ENCODE peak calls at places on chromosomes 4 and X, in six cellular contexts. One of them, this sample, is unnamed.

GRCh38 chr4:184528713-184529112 is 54.4 kb upstream of the IRF2 start:
- DNase-seq in astrocyte: no peak
- DNase-seq in right atrium auricular region: no peak
- DNase-seq in AG09309: no peak
- DNase-seq in GM23338: no peak
- DNase-seq in cardiac muscle cell: no peak
- DNase-seq in this sample: no peak

GRCh38 chr4:187814737-187815465 is 180.7 kb upstream of the ZFP42 start:
- DNase-seq in astrocyte: peak
- DNase-seq in right atrium auricular region: no peak
- DNase-seq in AG09309: no peak
- DNase-seq in GM23338: no peak
- DNase-seq in cardiac muscle cell: no peak
- DNase-seq in this sample: peak

GRCh38 chrX:132184871-132185270 is 34.4 kb downstream of the RAP2C start:
- DNase-seq in astrocyte: no peak
- DNase-seq in right atrium auricular region: no peak
- DNase-seq in AG09309: no peak
- DNase-seq in GM23338: no peak
- DNase-seq in cardiac muscle cell: no peak
- DNase-seq in this sample: no peak

GRCh38 chrX:3393581-3394111 is 47.2 kb upstream of the MXRA5 start:
- DNase-seq in astrocyte: peak
- DNase-seq in right atrium auricular region: no peak
- DNase-seq in AG09309: peak
- DNase-seq in GM23338: no peak
- DNase-seq in cardiac muscle cell: no peak
- DNase-seq in this sample: peak

GRCh38 chr4:22162454-22162853 is 213.9 kb upstream of the KCNIP4 start:
- DNase-seq in astrocyte: no peak
- DNase-seq in right atrium auricular region: no peak
- DNase-seq in AG09309: no peak
- DNase-seq in GM23338: no peak
- DNase-seq in cardiac muscle cell: no peak
- DNase-seq in this sample: no peak

GRCh38 chr4:129138762-129139496 is 43.0 kb downstream of the C4orf33 start:
- DNase-seq in astrocyte: no peak
- DNase-seq in right atrium auricular region: no peak
- DNase-seq in AG09309: no peak
- DNase-seq in GM23338: no peak
- DNase-seq in cardiac muscle cell: no peak
- DNase-seq in this sample: no peak

GRCh38 chr4:1983053-1983845 is 25.5 kb downstream of the NELFA start:
- DNase-seq in astrocyte: no peak
- DNase-seq in right atrium auricular region: no peak
- DNase-seq in AG09309: no peak
- DNase-seq in GM23338: no peak
- DNase-seq in cardiac muscle cell: no peak
- DNase-seq in this sample: no peak

GRCh38 chrX:39886282-39886681 is 211.5 kb downstream of the BCOR start:
- DNase-seq in astrocyte: no peak
- DNase-seq in right atrium auricular region: no peak
- DNase-seq in AG09309: no peak
- DNase-seq in GM23338: no peak
- DNase-seq in cardiac muscle cell: no peak
- DNase-seq in this sample: no peak

GRCh38 chr4:146643812-146644401 is 5.2 kb downstream of the POU4F2 start:
- DNase-seq in astrocyte: peak
- DNase-seq in right atrium auricular region: no peak
- DNase-seq in AG09309: no peak
- DNase-seq in GM23338: peak
- DNase-seq in cardiac muscle cell: peak
- DNase-seq in this sample: peak

GRCh38 chrX:153731117-153731844 is 6.6 kb downstream of the ABCD1 start:
- DNase-seq in astrocyte: no peak
- DNase-seq in right atrium auricular region: no peak
- DNase-seq in AG09309: no peak
- DNase-seq in GM23338: no peak
- DNase-seq in cardiac muscle cell: no peak
- DNase-seq in this sample: peak

GRCh38 chr4:173998471-173999144 is 284.9 kb downstream of the FBXO8 start:
- DNase-seq in astrocyte: no peak
- DNase-seq in right atrium auricular region: no peak
- DNase-seq in AG09309: no peak
- DNase-seq in GM23338: no peak
- DNase-seq in cardiac muscle cell: no peak
- DNase-seq in this sample: no peak

GRCh38 chr4:66340286-66340893 is 670.1 kb upstream of the EPHA5 start:
- DNase-seq in astrocyte: no peak
- DNase-seq in right atrium auricular region: no peak
- DNase-seq in AG09309: no peak
- DNase-seq in GM23338: no peak
- DNase-seq in cardiac muscle cell: no peak
- DNase-seq in this sample: no peak

GRCh38 chrX:134932528-134933217 is 58.1 kb upstream of the SMIM10 start:
- DNase-seq in astrocyte: peak
- DNase-seq in right atrium auricular region: no peak
- DNase-seq in AG09309: no peak
- DNase-seq in GM23338: no peak
- DNase-seq in cardiac muscle cell: no peak
- DNase-seq in this sample: peak

GRCh38 chrX:120365320-120365719 is 3.4 kb downstream of the ATP1B4 start:
- DNase-seq in astrocyte: no peak
- DNase-seq in right atrium auricular region: no peak
- DNase-seq in AG09309: no peak
- DNase-seq in GM23338: peak
- DNase-seq in cardiac muscle cell: peak
- DNase-seq in this sample: peak

GRCh38 chr4:22970665-22971064 is 277.9 kb downstream of the GBA3 start:
- DNase-seq in astrocyte: no peak
- DNase-seq in right atrium auricular region: no peak
- DNase-seq in AG09309: no peak
- DNase-seq in GM23338: peak
- DNase-seq in cardiac muscle cell: no peak
- DNase-seq in this sample: no peak

GRCh38 chr4:27081675-27082579 is 221.3 kb downstream of the STIM2 start:
- DNase-seq in astrocyte: no peak
- DNase-seq in right atrium auricular region: no peak
- DNase-seq in AG09309: no peak
- DNase-seq in GM23338: no peak
- DNase-seq in cardiac muscle cell: no peak
- DNase-seq in this sample: no peak

GRCh38 chr4:159016527-159017137 is 86.2 kb upstream of the RAPGEF2 start:
- DNase-seq in astrocyte: peak
- DNase-seq in right atrium auricular region: no peak
- DNase-seq in AG09309: no peak
- DNase-seq in GM23338: peak
- DNase-seq in cardiac muscle cell: peak
- DNase-seq in this sample: peak

GRCh38 chr4:101885574-101885973 is 95.0 kb downstream of the BANK1 start:
- DNase-seq in astrocyte: no peak
- DNase-seq in right atrium auricular region: no peak
- DNase-seq in AG09309: no peak
- DNase-seq in GM23338: no peak
- DNase-seq in cardiac muscle cell: no peak
- DNase-seq in this sample: no peak

GRCh38 chr4:114519368-114519767 is 79.2 kb upstream of the UGT8 start:
- DNase-seq in astrocyte: no peak
- DNase-seq in right atrium auricular region: no peak
- DNase-seq in AG09309: no peak
- DNase-seq in GM23338: no peak
- DNase-seq in cardiac muscle cell: no peak
- DNase-seq in this sample: no peak

GRCh38 chr4:161252520-161253141 is 911.2 kb downstream of the FSTL5 start:
- DNase-seq in astrocyte: no peak
- DNase-seq in right atrium auricular region: no peak
- DNase-seq in AG09309: no peak
- DNase-seq in GM23338: peak
- DNase-seq in cardiac muscle cell: peak
- DNase-seq in this sample: peak

GRCh38 chr4:161762796-161763195 is 401.0 kb downstream of the FSTL5 start:
- DNase-seq in astrocyte: peak
- DNase-seq in right atrium auricular region: no peak
- DNase-seq in AG09309: peak
- DNase-seq in GM23338: no peak
- DNase-seq in cardiac muscle cell: no peak
- DNase-seq in this sample: peak

GRCh38 chrX:44223150-44223549 is 120.3 kb downstream of the EFHC2 start:
- DNase-seq in astrocyte: peak
- DNase-seq in right atrium auricular region: no peak
- DNase-seq in AG09309: no peak
- DNase-seq in GM23338: no peak
- DNase-seq in cardiac muscle cell: no peak
- DNase-seq in this sample: peak

GRCh38 chrX:112672788-112673560 is 6.8 kb downstream of the LHFPL1 start:
- DNase-seq in astrocyte: no peak
- DNase-seq in right atrium auricular region: no peak
- DNase-seq in AG09309: no peak
- DNase-seq in GM23338: peak
- DNase-seq in cardiac muscle cell: no peak
- DNase-seq in this sample: no peak

GRCh38 chr4:53676402-53676871 is 85.2 kb upstream of the LNX1 start:
- DNase-seq in astrocyte: peak
- DNase-seq in right atrium auricular region: no peak
- DNase-seq in AG09309: peak
- DNase-seq in GM23338: no peak
- DNase-seq in cardiac muscle cell: no peak
- DNase-seq in this sample: peak

GRCh38 chrX:13700380-13700779 is 11.5 kb downstream of the RAB9A start:
- DNase-seq in astrocyte: no peak
- DNase-seq in right atrium auricular region: no peak
- DNase-seq in AG09309: no peak
- DNase-seq in GM23338: no peak
- DNase-seq in cardiac muscle cell: no peak
- DNase-seq in this sample: no peak

GRCh38 chrX:37785569-37785968 is 5.7 kb downstream of the CYBB start:
- DNase-seq in astrocyte: no peak
- DNase-seq in right atrium auricular region: no peak
- DNase-seq in AG09309: no peak
- DNase-seq in GM23338: no peak
- DNase-seq in cardiac muscle cell: no peak
- DNase-seq in this sample: no peak

GRCh38 chrX:37783284-37783683 is 3.4 kb downstream of the CYBB start:
- DNase-seq in astrocyte: no peak
- DNase-seq in right atrium auricular region: no peak
- DNase-seq in AG09309: no peak
- DNase-seq in GM23338: no peak
- DNase-seq in cardiac muscle cell: no peak
- DNase-seq in this sample: no peak

GRCh38 chrX:37776987-37777325 is 2.9 kb upstream of the CYBB start:
- DNase-seq in astrocyte: no peak
- DNase-seq in right atrium auricular region: no peak
- DNase-seq in AG09309: no peak
- DNase-seq in GM23338: no peak
- DNase-seq in cardiac muscle cell: no peak
- DNase-seq in this sample: no peak

GRCh38 chrX:37779857-37780256 is at the start of gene CYBB:
- DNase-seq in astrocyte: no peak
- DNase-seq in right atrium auricular region: no peak
- DNase-seq in AG09309: no peak
- DNase-seq in GM23338: no peak
- DNase-seq in cardiac muscle cell: no peak
- DNase-seq in this sample: no peak

DNA sequence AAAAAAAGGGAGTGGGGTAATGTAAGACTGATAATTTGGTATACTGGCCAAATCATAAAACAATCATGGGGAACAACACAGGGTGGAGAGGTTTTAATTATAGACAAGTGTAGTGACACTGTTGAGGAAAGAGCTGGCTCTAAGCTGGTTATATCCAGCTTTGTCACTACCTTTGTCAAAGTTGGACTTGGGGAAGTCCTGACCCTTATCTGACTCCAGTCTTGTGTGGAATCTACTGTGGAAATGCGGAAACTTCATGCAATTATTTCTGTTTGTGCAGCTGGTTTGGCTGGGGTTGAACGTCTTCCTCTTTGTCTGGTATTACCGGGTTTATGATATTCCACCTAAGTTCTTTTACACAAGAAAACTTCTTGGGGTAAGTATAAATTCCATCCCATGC is 1.9 kb downstream of the CYBB start:
- DNase-seq in astrocyte: no peak
- DNase-seq in right atrium auricular region: no peak
- DNase-seq in AG09309: no peak
- DNase-seq in GM23338: no peak
- DNase-seq in cardiac muscle cell: no peak
- DNase-seq in this sample: no peak
- H3K4me3 ChIP-seq in astrocyte: no peak
- H3K4me3 ChIP-seq in right atrium auricular region: peak
- H3K4me3 ChIP-seq in AG09309: no peak
- H3K4me3 ChIP-seq in GM23338: no peak
- H3K4me3 ChIP-seq in cardiac muscle cell: no peak
- H3K4me3 ChIP-seq in this sample: no peak

GRCh38 chr4:82721819-82722423 is 76.7 kb downstream of the SCD5 start:
- DNase-seq in astrocyte: peak
- DNase-seq in right atrium auricular region: no peak
- DNase-seq in AG09309: no peak
- DNase-seq in GM23338: no peak
- DNase-seq in cardiac muscle cell: peak
- DNase-seq in this sample: peak
- TF ChIP-seq CTCF in astrocyte: peak
- TF ChIP-seq CTCF in right atrium auricular region: peak
- TF ChIP-seq CTCF in AG09309: peak
- TF ChIP-seq CTCF in GM23338: peak
- TF ChIP-seq CTCF in cardiac muscle cell: no peak
- TF ChIP-seq CTCF in this sample: peak

DNA sequence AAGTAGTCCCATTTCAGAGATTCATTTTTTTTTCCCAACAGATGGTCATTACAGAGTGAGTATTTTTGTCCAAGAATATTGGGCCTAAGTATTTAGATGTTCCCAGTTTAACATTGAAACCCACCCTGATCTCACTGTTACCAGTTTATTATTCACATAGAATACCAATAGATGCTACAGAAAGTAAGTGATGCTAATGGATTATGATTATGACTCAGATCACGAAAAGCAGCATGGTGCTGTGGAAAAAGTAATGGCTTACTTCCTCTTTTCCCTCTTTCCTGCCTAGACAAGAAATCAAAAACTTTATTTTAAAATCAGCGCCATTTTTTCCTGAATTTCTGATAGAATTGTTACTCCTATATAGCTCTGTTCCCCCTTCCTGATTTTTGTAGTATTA is 51.9 kb downstream of the GSPT2 start:
- DNase-seq in astrocyte: no peak
- DNase-seq in right atrium auricular region: no peak
- DNase-seq in AG09309: no peak
- DNase-seq in GM23338: no peak
- DNase-seq in cardiac muscle cell: no peak
- DNase-seq in this sample: no peak
- H3K4me3 ChIP-seq in astrocyte: no peak
- H3K4me3 ChIP-seq in right atrium auricular region: no peak
- H3K4me3 ChIP-seq in AG09309: no peak
- H3K4me3 ChIP-seq in GM23338: no peak
- H3K4me3 ChIP-seq in cardiac muscle cell: no peak
- H3K4me3 ChIP-seq in this sample: no peak

DNA sequence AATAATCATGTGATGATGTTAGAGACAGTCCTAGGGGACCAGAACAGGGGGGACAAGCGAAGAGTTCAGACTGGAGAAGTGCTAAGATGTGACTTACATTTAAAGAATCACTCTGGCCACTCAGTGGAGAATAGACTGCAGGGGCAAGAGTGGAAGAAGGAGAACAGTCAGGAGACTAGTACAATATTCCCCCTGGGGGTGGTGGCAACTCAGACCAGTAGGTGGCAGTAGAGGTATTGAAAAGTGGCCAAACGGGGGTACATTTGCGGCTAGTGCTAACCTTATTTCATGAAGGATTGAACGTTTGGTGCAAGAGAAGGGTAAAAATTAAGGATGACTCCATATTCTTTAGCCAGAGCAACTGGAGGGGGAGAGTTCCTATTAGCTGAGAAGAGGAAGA is 2.7 kb upstream of the BMX start:
- DNase-seq in astrocyte: no peak
- DNase-seq in right atrium auricular region: no peak
- DNase-seq in AG09309: no peak
- DNase-seq in GM23338: peak
- DNase-seq in cardiac muscle cell: peak
- DNase-seq in this sample: peak
- TF ChIP-seq CTCF in astrocyte: peak
- TF ChIP-seq CTCF in right atrium auricular region: peak
- TF ChIP-seq CTCF in AG09309: peak
- TF ChIP-seq CTCF in GM23338: peak
- TF ChIP-seq CTCF in cardiac muscle cell: peak
- TF ChIP-seq CTCF in this sample: peak